ENCODE peak calls at places on chromosomes 16 and 17, in eight cellular contexts. U is heart right ventricle, I is HCT116, H is mesothelial cell of epicardium, S is esophagus muscularis mucosa, X is BE2C, W is IMR-90, M is endothelial cell of umbilical vein. P is an unnamed sample.
A peak's percentile ranks its signal among the peaks of the same experiment; 100 is the strongest.

GRCh38 chr17:7307686-7308624 is 527 bp downstream of the EIF5A start:
- DNase-seq in U (peak; percentile 64), I (no peak), H (no peak), S (no peak), X (peak; percentile 46), W (peak; percentile 34), M (no peak), P (peak; percentile 39)

GRCh38 chr16:6863135-6863534 is 469.5 kb upstream of the RBFOX1 start:
- DNase-seq in U (no peak), I (no peak), H (no peak), S (no peak), X (no peak), W (no peak), M (no peak), P (no peak)

GRCh38 chr16:78993342-78993741 is 607.2 kb downstream of the MAF start:
- DNase-seq in U (peak; percentile 31), I (no peak), H (no peak), S (no peak), X (no peak), W (no peak), M (no peak), P (no peak)

GRCh38 chr16:64077242-64077641 is 1044.6 kb downstream of the CDH11 start:
- DNase-seq in U (no peak), I (no peak), H (no peak), S (no peak), X (no peak), W (no peak), M (no peak), P (no peak)

GRCh38 chr17:42281571-42282096 is 5.4 kb upstream of the STAT5B start:
- DNase-seq in U (no peak), I (no peak), H (peak; percentile 34), S (peak; percentile 80), X (no peak), W (no peak), M (no peak), P (no peak)

GRCh38 chr17:79942591-79943353 is 92.9 kb downstream of the TBC1D16 start:
- DNase-seq in U (peak; percentile 27), I (no peak), H (no peak), S (no peak), X (peak; percentile 4), W (peak; percentile 18), M (peak; percentile 32), P (no peak)

GRCh38 chr16:70700101-70701020 is 14.5 kb upstream of the MTSS2 start:
- DNase-seq in U (peak; percentile 79), I (no peak), H (no peak), S (no peak), X (no peak), W (no peak), M (no peak), P (no peak)

GRCh38 chr17:39591958-39592954 is 15.5 kb downstream of the NEUROD2 start:
- DNase-seq in U (no peak), I (peak; percentile 13), H (peak; percentile 69), S (no peak), X (no peak), W (peak; percentile 50), M (peak; percentile 34), P (peak; percentile 22)

GRCh38 chr16:50594332-50595260 is 46.4 kb downstream of the NKD1 start:
- DNase-seq in U (no peak), I (no peak), H (no peak), S (no peak), X (no peak), W (no peak), M (no peak), P (no peak)

GRCh38 chr16:50591800-50592771 is 43.9 kb downstream of the NKD1 start:
- DNase-seq in U (peak; percentile 81), I (no peak), H (peak; percentile 73), S (no peak), X (no peak), W (no peak), M (no peak), P (no peak)

GRCh38 chr16:50592996-50593395 is 44.8 kb downstream of the NKD1 start:
- DNase-seq in U (no peak), I (no peak), H (no peak), S (no peak), X (no peak), W (no peak), M (no peak), P (no peak)

GRCh38 chr16:50595854-50596253 is 47.7 kb downstream of the NKD1 start:
- DNase-seq in U (no peak), I (no peak), H (no peak), S (no peak), X (no peak), W (no peak), M (no peak), P (no peak)

GRCh38 chr16:50593410-50594139 is 45.4 kb downstream of the NKD1 start:
- DNase-seq in U (no peak), I (no peak), H (no peak), S (no peak), X (no peak), W (no peak), M (peak; percentile 24), P (no peak)
- TF ChIP-seq CTCF in U (peak; percentile 25), I (peak; percentile 8), H (no peak), S (peak; percentile 29), X (peak; percentile 20), W (peak; percentile 23), M (peak; percentile 16), P (peak; percentile 55)

DNA sequence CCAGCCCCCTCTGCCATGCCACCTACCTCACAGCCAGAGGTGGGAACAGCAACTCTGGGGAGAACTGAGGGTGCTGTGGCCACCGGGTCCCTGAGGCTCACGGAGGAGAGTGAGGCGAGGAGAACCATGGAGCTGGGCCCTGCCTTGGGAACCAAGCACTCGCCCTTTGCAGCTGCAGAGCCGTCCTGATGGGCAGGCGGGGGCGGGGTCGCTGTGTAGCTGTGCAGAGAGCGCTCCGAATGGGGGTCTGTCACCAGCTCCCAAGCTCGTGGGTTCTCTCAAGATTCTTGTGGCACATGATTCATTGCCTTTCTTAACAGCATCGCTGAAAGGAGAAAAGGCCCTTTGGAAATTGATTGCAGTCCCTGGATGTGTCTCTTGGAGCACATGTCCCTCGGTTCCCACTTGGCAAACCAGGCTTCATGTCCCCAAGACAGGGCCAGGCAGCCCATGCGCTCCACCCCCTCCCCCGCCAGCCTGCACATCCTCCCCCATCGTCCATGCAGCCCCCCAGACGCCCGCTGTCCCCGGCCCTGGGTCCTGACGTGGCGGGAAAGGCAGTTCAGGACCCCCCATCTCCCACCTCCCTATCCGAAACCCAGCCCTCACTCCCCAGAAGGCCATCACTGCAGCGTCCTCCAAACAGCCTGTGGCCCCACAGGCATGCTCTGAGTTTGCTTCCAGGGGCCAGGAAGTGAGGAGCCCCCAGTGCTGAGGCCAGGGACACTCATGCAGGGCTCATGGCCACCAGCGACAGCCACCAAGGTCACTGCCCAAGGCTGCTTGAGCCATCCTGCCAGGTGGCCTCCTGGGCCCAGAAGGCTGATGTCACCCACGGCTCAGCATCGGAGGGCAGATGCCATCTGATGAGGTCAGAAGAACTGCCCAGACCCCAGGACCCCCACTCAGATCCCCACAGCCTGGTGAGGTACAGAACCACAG is 20.6 kb upstream of the CHMP6 start:
- DNase-seq in U (no peak), I (no peak), H (no peak), S (no peak), X (peak; percentile 28), W (no peak), M (no peak), P (no peak)
- TF ChIP-seq CTCF in U (no peak), I (no peak), H (no peak), S (no peak), X (no peak), W (no peak), M (no peak), P (no peak)

GRCh38 chr17:18974407-18975149 is 22.6 kb downstream of the SLC5A10 start:
- DNase-seq in U (no peak), I (no peak), H (no peak), S (no peak), X (no peak), W (peak; percentile 40), M (no peak), P (no peak)
- TF ChIP-seq CTCF in U (no peak), I (no peak), H (no peak), S (no peak), X (no peak), W (no peak), M (no peak), P (no peak)

GRCh38 chr17:64243340-64243739 is 19.7 kb downstream of the TEX2 start:
- DNase-seq in U (no peak), I (no peak), H (no peak), S (no peak), X (no peak), W (no peak), M (no peak), P (no peak)

GRCh38 chr17:64240741-64241347 is 22.2 kb downstream of the TEX2 start:
- DNase-seq in U (peak; percentile 34), I (no peak), H (no peak), S (no peak), X (peak; percentile 74), W (peak; percentile 93), M (peak; percentile 75), P (peak; percentile 97)

GRCh38 chr17:64242633-64243032 is 20.4 kb downstream of the TEX2 start:
- DNase-seq in U (no peak), I (no peak), H (no peak), S (no peak), X (no peak), W (no peak), M (no peak), P (no peak)

GRCh38 chr17:64236827-64237403 is 26.1 kb downstream of the TEX2 start:
- DNase-seq in U (no peak), I (peak; percentile 12), H (no peak), S (no peak), X (no peak), W (no peak), M (peak; percentile 36), P (no peak)

DNA sequence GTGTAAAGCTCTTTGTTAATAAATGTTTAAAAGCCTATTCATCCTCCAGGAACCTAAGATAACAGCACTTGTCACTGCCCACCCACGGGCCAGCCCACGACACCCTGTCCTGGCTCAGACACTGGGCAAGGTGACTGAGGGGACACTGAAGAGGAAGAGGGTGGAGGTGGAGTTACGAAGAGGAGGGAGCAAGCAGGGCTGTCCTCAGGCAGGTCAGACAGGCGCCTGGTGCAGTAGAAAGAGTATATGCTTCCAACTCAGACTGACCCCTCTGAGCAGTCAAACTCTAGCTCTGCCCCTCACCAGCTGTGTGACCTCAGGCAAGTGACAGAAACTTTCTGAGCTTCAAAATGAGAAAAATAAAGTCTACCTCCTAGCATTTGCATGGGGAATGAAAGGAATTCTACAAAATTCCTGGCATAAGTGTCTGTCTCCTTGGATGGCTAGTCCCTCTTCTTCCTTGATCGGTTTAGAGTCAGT is 22.8 kb downstream of the TEX2 start:
- DNase-seq in U (peak; percentile 28), I (no peak), H (no peak), S (no peak), X (no peak), W (peak; percentile 21), M (no peak), P (no peak)
- TF ChIP-seq CTCF in U (no peak), I (no peak), H (no peak), S (no peak), X (no peak), W (no peak), M (no peak), P (no peak)

GRCh38 chr17:78117027-78117981 is 11.3 kb downstream of the TMC6 start:
- DNase-seq in U (no peak), I (no peak), H (no peak), S (no peak), X (peak; percentile 81), W (no peak), M (no peak), P (no peak)
- TF ChIP-seq CTCF in U (peak; percentile 35), I (peak; percentile 70), H (no peak), S (peak; percentile 21), X (peak; percentile 76), W (peak; percentile 14), M (peak; percentile 9), P (no peak)

P was measured in AG10803.